ENCODE peak calls at places on chromosome 9, in nine cellular contexts. One of them, this sample, is unnamed.

GRCh38 chr9:72509635-72510034 is 11.8 kb upstream of the TMC1 start:
- DNase-seq in stimulated activated CD4-positive, alpha-beta T cell treated with anti-CD3 and anti-CD28 coated beads, TNF-alpha, amount 100 ng/mL, for 48 hours: no peak
- DNase-seq in left lobe of liver: no peak
- DNase-seq in T47D: no peak
- DNase-seq in GM20000: peak; percentile 62
- DNase-seq in WTC11: no peak
- DNase-seq in effector memory CD8-positive, alpha-beta T cell: no peak
- DNase-seq in naive thymus-derived CD8-positive, alpha-beta T cell: no peak
- DNase-seq in spleen: no peak
- DNase-seq in this sample: no peak

GRCh38 chr9:33159058-33159759 is 7.9 kb downstream of the B4GALT1 start:
- DNase-seq in stimulated activated CD4-positive, alpha-beta T cell treated with anti-CD3 and anti-CD28 coated beads, TNF-alpha, amount 100 ng/mL, for 48 hours: no peak
- DNase-seq in left lobe of liver: peak; percentile 80
- DNase-seq in T47D: no peak
- DNase-seq in GM20000: peak; percentile 42
- DNase-seq in WTC11: no peak
- DNase-seq in effector memory CD8-positive, alpha-beta T cell: peak; percentile 44
- DNase-seq in naive thymus-derived CD8-positive, alpha-beta T cell: peak; percentile 62
- DNase-seq in spleen: peak; percentile 89
- DNase-seq in this sample: peak; percentile 62

GRCh38 chr9:120830151-120830550 is 12.6 kb downstream of the PSMD5 start:
- DNase-seq in stimulated activated CD4-positive, alpha-beta T cell treated with anti-CD3 and anti-CD28 coated beads, TNF-alpha, amount 100 ng/mL, for 48 hours: no peak
- DNase-seq in left lobe of liver: no peak
- DNase-seq in T47D: no peak
- DNase-seq in GM20000: no peak
- DNase-seq in WTC11: no peak
- DNase-seq in effector memory CD8-positive, alpha-beta T cell: no peak
- DNase-seq in naive thymus-derived CD8-positive, alpha-beta T cell: no peak
- DNase-seq in spleen: no peak
- DNase-seq in this sample: no peak

GRCh38 chr9:129863059-129863690 is 27.9 kb downstream of the USP20 start:
- DNase-seq in stimulated activated CD4-positive, alpha-beta T cell treated with anti-CD3 and anti-CD28 coated beads, TNF-alpha, amount 100 ng/mL, for 48 hours: no peak
- DNase-seq in left lobe of liver: no peak
- DNase-seq in T47D: no peak
- DNase-seq in GM20000: no peak
- DNase-seq in WTC11: no peak
- DNase-seq in effector memory CD8-positive, alpha-beta T cell: peak; percentile 66
- DNase-seq in naive thymus-derived CD8-positive, alpha-beta T cell: peak; percentile 58
- DNase-seq in spleen: peak; percentile 83
- DNase-seq in this sample: no peak

GRCh38 chr9:19379697-19380046 is 364 bp downstream of the RPS6 start:
- DNase-seq in stimulated activated CD4-positive, alpha-beta T cell treated with anti-CD3 and anti-CD28 coated beads, TNF-alpha, amount 100 ng/mL, for 48 hours: no peak
- DNase-seq in left lobe of liver: no peak
- DNase-seq in T47D: no peak
- DNase-seq in GM20000: peak; percentile 26
- DNase-seq in WTC11: peak; percentile 21
- DNase-seq in effector memory CD8-positive, alpha-beta T cell: no peak
- DNase-seq in naive thymus-derived CD8-positive, alpha-beta T cell: no peak
- DNase-seq in spleen: peak; percentile 91
- DNase-seq in this sample: no peak

GRCh38 chr9:87193925-87194380 is 246.6 kb upstream of the GAS1 start:
- DNase-seq in stimulated activated CD4-positive, alpha-beta T cell treated with anti-CD3 and anti-CD28 coated beads, TNF-alpha, amount 100 ng/mL, for 48 hours: no peak
- DNase-seq in left lobe of liver: no peak
- DNase-seq in T47D: no peak
- DNase-seq in GM20000: no peak
- DNase-seq in WTC11: no peak
- DNase-seq in effector memory CD8-positive, alpha-beta T cell: no peak
- DNase-seq in naive thymus-derived CD8-positive, alpha-beta T cell: no peak
- DNase-seq in spleen: no peak
- DNase-seq in this sample: no peak

GRCh38 chr9:31334837-31335528 is 1049.5 kb upstream of the ACO1 start:
- DNase-seq in stimulated activated CD4-positive, alpha-beta T cell treated with anti-CD3 and anti-CD28 coated beads, TNF-alpha, amount 100 ng/mL, for 48 hours: no peak
- DNase-seq in left lobe of liver: no peak
- DNase-seq in T47D: no peak
- DNase-seq in GM20000: no peak
- DNase-seq in WTC11: no peak
- DNase-seq in effector memory CD8-positive, alpha-beta T cell: no peak
- DNase-seq in naive thymus-derived CD8-positive, alpha-beta T cell: no peak
- DNase-seq in spleen: no peak
- DNase-seq in this sample: no peak

GRCh38 chr9:133151041-133151440 is 12.7 kb downstream of the GBGT1 start:
- DNase-seq in stimulated activated CD4-positive, alpha-beta T cell treated with anti-CD3 and anti-CD28 coated beads, TNF-alpha, amount 100 ng/mL, for 48 hours: no peak
- DNase-seq in left lobe of liver: no peak
- DNase-seq in T47D: no peak
- DNase-seq in GM20000: no peak
- DNase-seq in WTC11: no peak
- DNase-seq in effector memory CD8-positive, alpha-beta T cell: no peak
- DNase-seq in naive thymus-derived CD8-positive, alpha-beta T cell: no peak
- DNase-seq in spleen: no peak
- DNase-seq in this sample: no peak

GRCh38 chr9:19471737-19472648 is 63.2 kb downstream of the ACER2 start:
- DNase-seq in stimulated activated CD4-positive, alpha-beta T cell treated with anti-CD3 and anti-CD28 coated beads, TNF-alpha, amount 100 ng/mL, for 48 hours: peak; percentile 36
- DNase-seq in left lobe of liver: no peak
- DNase-seq in T47D: no peak
- DNase-seq in GM20000: peak; percentile 73
- DNase-seq in WTC11: peak; percentile 80
- DNase-seq in effector memory CD8-positive, alpha-beta T cell: peak; percentile 21
- DNase-seq in naive thymus-derived CD8-positive, alpha-beta T cell: peak; percentile 38
- DNase-seq in spleen: peak; percentile 80
- DNase-seq in this sample: no peak

GRCh38 chr9:14485366-14485765 is 171.4 kb upstream of the NFIB start:
- DNase-seq in stimulated activated CD4-positive, alpha-beta T cell treated with anti-CD3 and anti-CD28 coated beads, TNF-alpha, amount 100 ng/mL, for 48 hours: no peak
- DNase-seq in left lobe of liver: no peak
- DNase-seq in T47D: no peak
- DNase-seq in GM20000: no peak
- DNase-seq in WTC11: no peak
- DNase-seq in effector memory CD8-positive, alpha-beta T cell: no peak
- DNase-seq in naive thymus-derived CD8-positive, alpha-beta T cell: no peak
- DNase-seq in spleen: no peak
- DNase-seq in this sample: no peak

GRCh38 chr9:136084191-136084944 is 10.7 kb downstream of the NACC2 start:
- DNase-seq in stimulated activated CD4-positive, alpha-beta T cell treated with anti-CD3 and anti-CD28 coated beads, TNF-alpha, amount 100 ng/mL, for 48 hours: no peak
- DNase-seq in left lobe of liver: no peak
- DNase-seq in T47D: no peak
- DNase-seq in GM20000: peak; percentile 24
- DNase-seq in WTC11: no peak
- DNase-seq in effector memory CD8-positive, alpha-beta T cell: no peak
- DNase-seq in naive thymus-derived CD8-positive, alpha-beta T cell: no peak
- DNase-seq in spleen: no peak
- DNase-seq in this sample: no peak